ENCODE peak calls at places on chromosomes 11 and 22, in six cellular contexts. One of them, this sample, is unnamed.

GRCh38 chr11:122105009-122105828 is 10.8 kb downstream of the BLID start:
- DNase-seq in NCI-H1092 treated with DMSO at 0.1 percent for 48 hours: peak
- DNase-seq in fibroblast of the aortic adventitia: no peak
- DNase-seq in left kidney: no peak
- DNase-seq in psoas muscle: no peak
- DNase-seq in T1000: no peak
- DNase-seq in this sample: no peak

GRCh38 chr11:77193915-77194830 is 66.1 kb downstream of the MYO7A start:
- DNase-seq in NCI-H1092 treated with DMSO at 0.1 percent for 48 hours: no peak
- DNase-seq in fibroblast of the aortic adventitia: no peak
- DNase-seq in left kidney: no peak
- DNase-seq in psoas muscle: no peak
- DNase-seq in T1000: no peak
- DNase-seq in this sample: no peak

GRCh38 chr11:12223771-12224536 is 113.6 kb downstream of the MICAL2 start:
- DNase-seq in NCI-H1092 treated with DMSO at 0.1 percent for 48 hours: no peak
- DNase-seq in fibroblast of the aortic adventitia: no peak
- DNase-seq in left kidney: no peak
- DNase-seq in psoas muscle: no peak
- DNase-seq in T1000: no peak
- DNase-seq in this sample: no peak

GRCh38 chr11:44711113-44711512 is 15.6 kb upstream of the TSPAN18 start:
- DNase-seq in NCI-H1092 treated with DMSO at 0.1 percent for 48 hours: peak
- DNase-seq in fibroblast of the aortic adventitia: no peak
- DNase-seq in left kidney: peak
- DNase-seq in psoas muscle: no peak
- DNase-seq in T1000: no peak
- DNase-seq in this sample: no peak

GRCh38 chr11:121578216-121579063 is 125.7 kb upstream of the SORL1-AS1 start:
- DNase-seq in NCI-H1092 treated with DMSO at 0.1 percent for 48 hours: no peak
- DNase-seq in fibroblast of the aortic adventitia: no peak
- DNase-seq in left kidney: no peak
- DNase-seq in psoas muscle: no peak
- DNase-seq in T1000: no peak
- DNase-seq in this sample: no peak

GRCh38 chr11:120929664-120930154 is 94.2 kb upstream of the TBCEL start:
- DNase-seq in NCI-H1092 treated with DMSO at 0.1 percent for 48 hours: peak
- DNase-seq in fibroblast of the aortic adventitia: peak
- DNase-seq in left kidney: peak
- DNase-seq in psoas muscle: no peak
- DNase-seq in T1000: no peak
- DNase-seq in this sample: no peak

GRCh38 chr11:12253843-12254281 is 123.5 kb upstream of the PARVA start:
- DNase-seq in NCI-H1092 treated with DMSO at 0.1 percent for 48 hours: no peak
- DNase-seq in fibroblast of the aortic adventitia: no peak
- DNase-seq in left kidney: peak
- DNase-seq in psoas muscle: no peak
- DNase-seq in T1000: no peak
- DNase-seq in this sample: no peak

GRCh38 chr11:110490886-110491285 is 61.1 kb downstream of the FDX1 start:
- DNase-seq in NCI-H1092 treated with DMSO at 0.1 percent for 48 hours: no peak
- DNase-seq in fibroblast of the aortic adventitia: peak
- DNase-seq in left kidney: no peak
- DNase-seq in psoas muscle: peak
- DNase-seq in T1000: no peak
- DNase-seq in this sample: no peak

GRCh38 chr11:70552441-70553150 is 154.3 kb downstream of the CTTN start:
- DNase-seq in NCI-H1092 treated with DMSO at 0.1 percent for 48 hours: no peak
- DNase-seq in fibroblast of the aortic adventitia: no peak
- DNase-seq in left kidney: peak
- DNase-seq in psoas muscle: no peak
- DNase-seq in T1000: no peak
- DNase-seq in this sample: no peak

GRCh38 chr11:2728128-2728662 is 28.4 kb upstream of the KCNQ1OT1 start:
- DNase-seq in NCI-H1092 treated with DMSO at 0.1 percent for 48 hours: no peak
- DNase-seq in fibroblast of the aortic adventitia: no peak
- DNase-seq in left kidney: no peak
- DNase-seq in psoas muscle: no peak
- DNase-seq in T1000: no peak
- DNase-seq in this sample: no peak

GRCh38 chr22:20242393-20243175 is 25.5 kb downstream of the RTN4R start:
- DNase-seq in NCI-H1092 treated with DMSO at 0.1 percent for 48 hours: no peak
- DNase-seq in fibroblast of the aortic adventitia: no peak
- DNase-seq in left kidney: peak
- DNase-seq in psoas muscle: no peak
- DNase-seq in T1000: no peak
- DNase-seq in this sample: no peak

GRCh38 chr11:44564198-44564597 is 1.3 kb upstream of the CD82 start:
- DNase-seq in NCI-H1092 treated with DMSO at 0.1 percent for 48 hours: peak
- DNase-seq in fibroblast of the aortic adventitia: no peak
- DNase-seq in left kidney: no peak
- DNase-seq in psoas muscle: no peak
- DNase-seq in T1000: no peak
- DNase-seq in this sample: no peak

GRCh38 chr11:123184531-123184930 is 10.5 kb downstream of the CLMP start:
- DNase-seq in NCI-H1092 treated with DMSO at 0.1 percent for 48 hours: no peak
- DNase-seq in fibroblast of the aortic adventitia: no peak
- DNase-seq in left kidney: no peak
- DNase-seq in psoas muscle: no peak
- DNase-seq in T1000: no peak
- DNase-seq in this sample: no peak

GRCh38 chr11:80980221-80980620 is 1539.4 kb upstream of the TENM4 start:
- DNase-seq in NCI-H1092 treated with DMSO at 0.1 percent for 48 hours: no peak
- DNase-seq in fibroblast of the aortic adventitia: peak
- DNase-seq in left kidney: no peak
- DNase-seq in psoas muscle: no peak
- DNase-seq in T1000: no peak
- DNase-seq in this sample: no peak

GRCh38 chr22:28123989-28124766 is 205.1 kb upstream of the PITPNB start:
- DNase-seq in NCI-H1092 treated with DMSO at 0.1 percent for 48 hours: peak
- DNase-seq in fibroblast of the aortic adventitia: no peak
- DNase-seq in left kidney: no peak
- DNase-seq in psoas muscle: no peak
- DNase-seq in T1000: no peak
- DNase-seq in this sample: no peak

GRCh38 chr11:128069665-128070064 is 517.7 kb downstream of the ETS1 start:
- DNase-seq in NCI-H1092 treated with DMSO at 0.1 percent for 48 hours: no peak
- DNase-seq in fibroblast of the aortic adventitia: no peak
- DNase-seq in left kidney: no peak
- DNase-seq in psoas muscle: no peak
- DNase-seq in T1000: no peak
- DNase-seq in this sample: no peak

GRCh38 chr11:2204361-2205213 is 33.0 kb upstream of the TH start:
- DNase-seq in NCI-H1092 treated with DMSO at 0.1 percent for 48 hours: no peak
- DNase-seq in fibroblast of the aortic adventitia: no peak
- DNase-seq in left kidney: no peak
- DNase-seq in psoas muscle: no peak
- DNase-seq in T1000: no peak
- DNase-seq in this sample: no peak

GRCh38 chr22:38715176-38715764 is 9.5 kb downstream of the GTPBP1 start:
- DNase-seq in NCI-H1092 treated with DMSO at 0.1 percent for 48 hours: no peak
- DNase-seq in fibroblast of the aortic adventitia: no peak
- DNase-seq in left kidney: peak
- DNase-seq in psoas muscle: no peak
- DNase-seq in T1000: no peak
- DNase-seq in this sample: no peak

GRCh38 chr22:49207008-49207775 is 620.5 kb downstream of the BRD1 start:
- DNase-seq in NCI-H1092 treated with DMSO at 0.1 percent for 48 hours: no peak
- DNase-seq in fibroblast of the aortic adventitia: no peak
- DNase-seq in left kidney: no peak
- DNase-seq in psoas muscle: no peak
- DNase-seq in T1000: no peak
- DNase-seq in this sample: no peak

GRCh38 chr11:77109236-77110019 is 6.8 kb downstream of the OMP start:
- DNase-seq in NCI-H1092 treated with DMSO at 0.1 percent for 48 hours: peak
- DNase-seq in fibroblast of the aortic adventitia: peak
- DNase-seq in left kidney: no peak
- DNase-seq in psoas muscle: no peak
- DNase-seq in T1000: no peak
- DNase-seq in this sample: no peak

GRCh38 chr11:61536676-61537270 is 28.2 kb downstream of the LRRC10B start:
- DNase-seq in NCI-H1092 treated with DMSO at 0.1 percent for 48 hours: no peak
- DNase-seq in fibroblast of the aortic adventitia: no peak
- DNase-seq in left kidney: no peak
- DNase-seq in psoas muscle: no peak
- DNase-seq in T1000: no peak
- DNase-seq in this sample: no peak

GRCh38 chr22:19877626-19878339 is 23.1 kb upstream of the GNB1L start:
- DNase-seq in NCI-H1092 treated with DMSO at 0.1 percent for 48 hours: no peak
- DNase-seq in fibroblast of the aortic adventitia: peak
- DNase-seq in left kidney: no peak
- DNase-seq in psoas muscle: no peak
- DNase-seq in T1000: peak
- DNase-seq in this sample: peak

GRCh38 chr11:72015511-72016061 is 16.9 kb downstream of the IL18BP start:
- DNase-seq in NCI-H1092 treated with DMSO at 0.1 percent for 48 hours: no peak
- DNase-seq in fibroblast of the aortic adventitia: no peak
- DNase-seq in left kidney: peak
- DNase-seq in psoas muscle: no peak
- DNase-seq in T1000: no peak
- DNase-seq in this sample: no peak

GRCh38 chr11:8016396-8016949 is 29.3 kb downstream of the EIF3F start:
- DNase-seq in NCI-H1092 treated with DMSO at 0.1 percent for 48 hours: no peak
- DNase-seq in fibroblast of the aortic adventitia: no peak
- DNase-seq in left kidney: no peak
- DNase-seq in psoas muscle: no peak
- DNase-seq in T1000: no peak
- DNase-seq in this sample: no peak

GRCh38 chr11:13269775-13270174 is 7.8 kb upstream of the BMAL1 start:
- DNase-seq in NCI-H1092 treated with DMSO at 0.1 percent for 48 hours: no peak
- DNase-seq in fibroblast of the aortic adventitia: peak
- DNase-seq in left kidney: no peak
- DNase-seq in psoas muscle: no peak
- DNase-seq in T1000: no peak
- DNase-seq in this sample: no peak

GRCh38 chr11:131760191-131760951 is 390.0 kb downstream of the NTM start:
- DNase-seq in NCI-H1092 treated with DMSO at 0.1 percent for 48 hours: no peak
- DNase-seq in fibroblast of the aortic adventitia: peak
- DNase-seq in left kidney: peak
- DNase-seq in psoas muscle: no peak
- DNase-seq in T1000: no peak
- DNase-seq in this sample: no peak

GRCh38 chr22:47626428-47627390 is 864.3 kb downstream of the TBC1D22A start:
- DNase-seq in NCI-H1092 treated with DMSO at 0.1 percent for 48 hours: no peak
- DNase-seq in fibroblast of the aortic adventitia: no peak
- DNase-seq in left kidney: no peak
- DNase-seq in psoas muscle: no peak
- DNase-seq in T1000: no peak
- DNase-seq in this sample: no peak

GRCh38 chr11:79444923-79445322 is 4.1 kb upstream of the TENM4 start:
- DNase-seq in NCI-H1092 treated with DMSO at 0.1 percent for 48 hours: no peak
- DNase-seq in fibroblast of the aortic adventitia: no peak
- DNase-seq in left kidney: no peak
- DNase-seq in psoas muscle: no peak
- DNase-seq in T1000: no peak
- DNase-seq in this sample: no peak

GRCh38 chr22:17569971-17570511 is 6.7 kb downstream of the SLC25A18 start:
- DNase-seq in NCI-H1092 treated with DMSO at 0.1 percent for 48 hours: peak
- DNase-seq in fibroblast of the aortic adventitia: no peak
- DNase-seq in left kidney: peak
- DNase-seq in psoas muscle: peak
- DNase-seq in T1000: no peak
- DNase-seq in this sample: no peak